ENCODE peak calls at places on chromosome 1, in four cellular contexts. U, E, Q and S are unnamed samples.

GRCh38 chr1:205858141-205858961 is 8.4 kb upstream of the PM20D1 start:
- DNase-seq in Q (no peak), E (no peak), U (no peak), S (no peak)

GRCh38 chr1:228275435-228276342 is 67.8 kb downstream of the OBSCN start:
- DNase-seq in Q (peak; percentile 49), E (peak; percentile 85), U (peak; percentile 75), S (no peak)

GRCh38 chr1:203986887-203987461 is 85.9 kb upstream of the SOX13 start:
- DNase-seq in Q (no peak), U (no peak), E (no peak), S (no peak)

GRCh38 chr1:119012383-119012782 is 24.2 kb upstream of the TBX15 start:
- DNase-seq in Q (no peak), E (no peak), U (no peak), S (no peak)

GRCh38 chr1:31760901-31761470 is 3.2 kb downstream of the ADGRB2 start:
- DNase-seq in Q (peak; percentile 60), E (peak; percentile 48), U (peak; percentile 52), S (no peak)

GRCh38 chr1:89041055-89041707 is 18.5 kb upstream of the GBP3 start:
- DNase-seq in E (no peak), U (no peak), Q (no peak), S (no peak)

GRCh38 chr1:158035976-158036583 is 42.6 kb downstream of the KIRREL1 start:
- DNase-seq in U (peak; percentile 7), Q (no peak), E (no peak), S (no peak)

GRCh38 chr1:222798111-222798510 is 16.7 kb upstream of the DISP1 start:
- DNase-seq in Q (no peak), E (no peak), U (no peak), S (no peak)

GRCh38 chr1:55443175-55443933 is 228.2 kb upstream of the USP24 start:
- DNase-seq in E (no peak), U (no peak), Q (no peak), S (no peak)